ENCODE peak calls at places on chromosomes 12 and 14, in five cellular contexts. L is activated gamma-delta T cell; K is activated CD4-positive, alpha-beta memory T cell treated with anti-CD3 and anti-CD28 coated beads for 36 hours; R is NCI-H510A; U is occipital lobe. E is an unnamed sample.

GRCh38 chr12:124626841-124627502 is 59.6 kb upstream of the NCOR2 start:
- DNase-seq in L (no peak), K (no peak), R (no peak), U (no peak), E (no peak)

GRCh38 chr12:124861492-124861891 is 2.2 kb downstream of the SCARB1 start:
- DNase-seq in L (no peak), K (no peak), R (no peak), U (peak; percentile 77), E (peak; percentile 96)

GRCh38 chr12:49974231-49974675 is 1.5 kb downstream of the AQP6 start:
- DNase-seq in L (no peak), K (no peak), R (peak; percentile 41), U (peak; percentile 18), E (peak; percentile 95)

GRCh38 chr14:32434180-32434579 is 105.1 kb downstream of the AKAP6 start:
- DNase-seq in L (no peak), K (no peak), R (no peak), U (no peak), E (peak; percentile 75)

GRCh38 chr12:66241061-66242043 is 52.3 kb downstream of the IRAK3 start:
- DNase-seq in L (no peak), K (no peak), R (no peak), U (no peak), E (no peak)

GRCh38 chr12:51973560-51973959 is 22.1 kb downstream of the ACVR1B start:
- DNase-seq in L (no peak), K (no peak), R (no peak), U (no peak), E (no peak)

GRCh38 chr12:2179953-2180736 is 127.4 kb downstream of the CACNA1C start:
- DNase-seq in L (no peak), K (no peak), R (no peak), U (peak; percentile 75), E (peak; percentile 56)

GRCh38 chr12:7608184-7608911 is 57.4 kb downstream of the APOBEC1 start:
- DNase-seq in L (no peak), K (no peak), R (no peak), U (no peak), E (no peak)

GRCh38 chr14:76109087-76109880 is 42.4 kb upstream of the GPATCH2L start:
- DNase-seq in L (no peak), K (no peak), R (no peak), U (no peak), E (no peak)

GRCh38 chr14:68239988-68240387 is 420.4 kb downstream of the RAD51B start:
- DNase-seq in L (no peak), K (no peak), R (no peak), U (no peak), E (no peak)

GRCh38 chr12:46786774-46787173 is 39.0 kb downstream of the SLC38A4 start:
- DNase-seq in L (no peak), K (no peak), R (no peak), U (no peak), E (no peak)

GRCh38 chr12:105291531-105291930 is 39.0 kb upstream of the C12orf75 start:
- DNase-seq in L (no peak), K (no peak), R (no peak), U (no peak), E (no peak)

GRCh38 chr12:71107976-71108749 is 49.6 kb downstream of the TSPAN8 start:
- DNase-seq in L (no peak), K (no peak), R (no peak), U (no peak), E (no peak)

GRCh38 chr14:55605793-55606192 is 25.8 kb downstream of the KTN1 start:
- DNase-seq in L (no peak), K (no peak), R (no peak), U (no peak), E (no peak)

GRCh38 chr12:34292736-34293625 is 270.7 kb downstream of the ALG10 start:
- DNase-seq in L (no peak), K (no peak), R (no peak), U (no peak), E (no peak)

GRCh38 chr14:101410126-101410525 is 151.2 kb upstream of the DIO3 start:
- DNase-seq in L (no peak), K (no peak), R (no peak), U (no peak), E (no peak)

GRCh38 chr12:19430988-19431387 is 8.3 kb upstream of the AEBP2 start:
- DNase-seq in L (no peak), K (no peak), R (no peak), U (no peak), E (no peak)

GRCh38 chr12:93573552-93574223 is 1.2 kb downstream of the SOCS2 start:
- DNase-seq in L (no peak), K (peak; percentile 32), R (no peak), U (no peak), E (no peak)

GRCh38 chr14:94663965-94664704 is 51.9 kb downstream of the SERPINA3 start:
- DNase-seq in L (no peak), K (no peak), R (no peak), U (no peak), E (no peak)

GRCh38 chr12:96223411-96224218 is 29.4 kb downstream of the ELK3 start:
- DNase-seq in L (no peak), K (peak; percentile 37), R (no peak), U (no peak), E (no peak)

GRCh38 chr14:26281280-26281998 is 316.4 kb downstream of the NOVA1 start:
- DNase-seq in L (no peak), K (no peak), R (peak; percentile 19), U (no peak), E (peak; percentile 13)

E was measured in Ammon's horn.